ENCODE peak calls at places on chromosomes 4 and X, in nine cellular contexts. U is stimulated activated CD8-positive, alpha-beta memory T cell treated with anti-CD3 and anti-CD28 coated beads, Interleukin-7, amount 100 ng/mL, for 1 hour; G is LoVo; O is activated CD8-positive, alpha-beta memory T cell treated with anti-CD3 and anti-CD28 coated beads for 4 hours; H is activated T-cell treated with anti-CD3 and anti-CD28 coated beads for 1 hour; J is posterior cingulate gyrus; L is cardiac muscle cell; Y is NCI-H510A; M is A549. B is an unnamed sample.

GRCh38 chr4:38785901-38786402 is 3.2 kb upstream of the TLR10 start:
- DNase-seq in O (no peak), J (no peak), M (no peak), G (no peak), Y (no peak), U (no peak), H (no peak), L (no peak), B (no peak)

GRCh38 chrX:154490021-154490413 is 412 bp downstream of the SLC10A3 start:
- DNase-seq in U (no peak), L (peak), H (no peak), G (peak), Y (no peak), J (no peak), M (peak), O (no peak), B (no peak)

GRCh38 chr4:150867148-150867547 is 147.9 kb downstream of the LRBA start:
- DNase-seq in M (peak), L (peak), H (no peak), U (no peak), O (peak), J (no peak), Y (peak), G (peak), B (no peak)

GRCh38 chrX:70174754-70175153 is 2.5 kb upstream of the DGAT2L6 start:
- DNase-seq in M (no peak), O (no peak), J (no peak), H (no peak), G (no peak), U (no peak), Y (no peak), L (peak), B (no peak)

GRCh38 chr4:2795558-2796260 is 2.8 kb downstream of the SH3BP2 start:
- DNase-seq in G (no peak), J (peak), M (no peak), U (no peak), Y (no peak), H (no peak), L (no peak), O (no peak), B (no peak)

GRCh38 chr4:2828758-2829181 is 14.9 kb upstream of the ADD1 start:
- DNase-seq in J (no peak), O (no peak), G (no peak), H (no peak), L (no peak), M (no peak), Y (no peak), U (no peak), B (no peak)

GRCh38 chr4:188976644-188977115 is 837.4 kb downstream of the TRIML1 start:
- DNase-seq in U (no peak), Y (peak), H (no peak), O (no peak), M (no peak), L (no peak), J (no peak), G (no peak), B (no peak)

GRCh38 chrX:42948723-42949122 is 170.8 kb upstream of the PPP1R2C start:
- DNase-seq in Y (no peak), J (no peak), U (no peak), O (no peak), G (no peak), L (no peak), H (no peak), M (no peak), B (no peak)

GRCh38 chrX:69262036-69262905 is 97.0 kb upstream of the PJA1 start:
- DNase-seq in L (peak), Y (no peak), H (no peak), M (no peak), O (no peak), J (no peak), G (no peak), U (no peak), B (no peak)

GRCh38 chrX:98141466-98141865 is 1257.8 kb downstream of the RPA4 start:
- DNase-seq in U (no peak), O (no peak), H (no peak), Y (no peak), M (no peak), G (no peak), L (no peak), J (no peak), B (no peak)

GRCh38 chr4:155376387-155377268 is at the start of gene MAP9:
- DNase-seq in M (peak), G (no peak), H (peak), O (peak), Y (peak), L (peak), U (peak), J (peak), B (peak)

GRCh38 chr4:39613093-39613656 is 25.5 kb downstream of the SMIM14 start:
- DNase-seq in M (no peak), O (no peak), G (peak), L (no peak), H (no peak), U (no peak), Y (no peak), J (no peak), B (no peak)

GRCh38 chr4:173642509-173642908 is 112.5 kb upstream of the HAND2 start:
- DNase-seq in Y (no peak), M (no peak), U (no peak), J (no peak), H (no peak), G (no peak), L (no peak), O (no peak), B (no peak)

GRCh38 chr4:185911556-185912064 is 99.6 kb upstream of the SORBS2 start:
- DNase-seq in H (no peak), U (no peak), G (no peak), L (no peak), Y (no peak), M (no peak), O (no peak), J (no peak), B (no peak)

GRCh38 chr4:80446664-80447063 is 111.1 kb downstream of the CFAP299 start:
- DNase-seq in Y (no peak), H (no peak), O (no peak), G (no peak), M (no peak), U (no peak), J (no peak), L (no peak), B (no peak)

GRCh38 chr4:959338-960139 is 13.8 kb downstream of the DGKQ start:
- DNase-seq in M (no peak), U (no peak), J (peak), L (no peak), Y (no peak), G (no peak), H (no peak), O (no peak), B (no peak)

GRCh38 chr4:150289198-150289597 is 211.0 kb downstream of the DCLK2 start:
- DNase-seq in O (no peak), M (no peak), H (no peak), J (no peak), G (no peak), Y (no peak), L (peak), U (no peak), B (no peak)